ENCODE peak calls at places on chromosomes 5 and 9, in eight cellular contexts. U is breast epithelium, D is spleen, C is adrenal gland, A is tibial nerve, Q is heart left ventricle, K is K562, W is sigmoid colon. P is an unnamed sample.

GRCh38 chr9:4973902-4974301 is 11.2 kb upstream of the JAK2 start:
- DNase-seq in U (no peak), D (no peak), C (no peak), A (no peak), Q (no peak), K (no peak), W (no peak), P (no peak)

GRCh38 chr5:88545348-88545747 is 276.7 kb upstream of the TMEM161B start:
- DNase-seq in U (no peak), D (no peak), C (no peak), A (no peak), Q (no peak), K (no peak), W (no peak), P (no peak)

GRCh38 chr9:136020206-136020605 is 59.0 kb upstream of the UBAC1 start:
- DNase-seq in U (no peak), D (peak; percentile 61), C (no peak), A (no peak), Q (no peak), K (no peak), W (peak; percentile 57), P (peak; percentile 9)

GRCh38 chr9:16022228-16022627 is 469.4 kb downstream of the CCDC171 start:
- DNase-seq in U (no peak), D (no peak), C (no peak), A (no peak), Q (no peak), K (no peak), W (no peak), P (no peak)

GRCh38 chr9:95854386-95855015 is 21.0 kb upstream of the ERCC6L2 start:
- DNase-seq in U (no peak), D (no peak), C (no peak), A (no peak), Q (no peak), K (no peak), W (no peak), P (no peak)

GRCh38 chr5:170420809-170421412 is 31.7 kb upstream of the KCNMB1 start:
- DNase-seq in U (peak; percentile 45), D (peak; percentile 58), C (peak; percentile 74), A (peak; percentile 91), Q (peak; percentile 62), K (peak; percentile 72), W (peak; percentile 85), P (peak; percentile 48)

GRCh38 chr5:72510610-72511121 is 3.5 kb upstream of the ZNF366 start:
- DNase-seq in U (peak; percentile 24), D (no peak), C (no peak), A (no peak), Q (peak; percentile 76), K (no peak), W (peak; percentile 70), P (peak; percentile 49)

GRCh38 chr9:10080012-10080411 is 532.8 kb downstream of the PTPRD start:
- DNase-seq in U (no peak), D (no peak), C (no peak), A (no peak), Q (no peak), K (no peak), W (no peak), P (no peak)

GRCh38 chr9:115997923-115998322 is 155.7 kb upstream of the PAPPA start:
- DNase-seq in U (no peak), D (no peak), C (no peak), A (no peak), Q (no peak), K (no peak), W (no peak), P (peak; percentile 20)

GRCh38 chr5:110769282-110769681 is 30.5 kb downstream of the SLC25A46 start:
- DNase-seq in U (no peak), D (no peak), C (no peak), A (no peak), Q (no peak), K (no peak), W (no peak), P (peak; percentile 18)

GRCh38 chr5:53239301-53239990 is 129.9 kb upstream of the MOCS2 start:
- DNase-seq in U (no peak), D (no peak), C (no peak), A (no peak), Q (no peak), K (no peak), W (no peak), P (no peak)

GRCh38 chr9:6184749-6185645 is 30.6 kb upstream of the IL33 start:
- DNase-seq in U (no peak), D (no peak), C (no peak), A (peak; percentile 41), Q (peak; percentile 60), K (no peak), W (no peak), P (peak; percentile 46)

GRCh38 chr5:115351356-115352195 is 55.1 kb upstream of the CCDC112 start:
- DNase-seq in U (no peak), D (no peak), C (no peak), A (no peak), Q (no peak), K (no peak), W (no peak), P (no peak)

GRCh38 chr9:111895996-111896941 is at the start of gene UGCG:
- DNase-seq in U (peak; percentile 81), D (peak; percentile 98), C (peak; percentile 88), A (peak; percentile 73), Q (peak; percentile 91), K (peak; percentile 94), W (peak; percentile 91), P (peak; percentile 82)
- TF ChIP-seq POLR2A in U (peak; percentile 89), D (peak; percentile 86), C (peak; percentile 98), A (peak; percentile 93), Q (peak; percentile 97), K (peak; percentile 93), W (peak; percentile 77), P (peak; percentile 99)

GRCh38 chr9:79254900-79255651 is 316.7 kb upstream of the TLE4 start:
- DNase-seq in U (no peak), D (no peak), C (no peak), A (no peak), Q (no peak), K (no peak), W (no peak), P (no peak)

GRCh38 chr9:79255681-79256080 is 316.1 kb upstream of the TLE4 start:
- DNase-seq in U (no peak), D (no peak), C (no peak), A (no peak), Q (no peak), K (no peak), W (no peak), P (no peak)

GRCh38 chr9:79257215-79257614 is 314.6 kb upstream of the TLE4 start:
- DNase-seq in U (no peak), D (no peak), C (no peak), A (no peak), Q (no peak), K (no peak), W (no peak), P (no peak)

GRCh38 chr9:79256691-79257213 is 315.0 kb upstream of the TLE4 start:
- DNase-seq in U (no peak), D (no peak), C (no peak), A (no peak), Q (no peak), K (no peak), W (no peak), P (no peak)

DNA sequence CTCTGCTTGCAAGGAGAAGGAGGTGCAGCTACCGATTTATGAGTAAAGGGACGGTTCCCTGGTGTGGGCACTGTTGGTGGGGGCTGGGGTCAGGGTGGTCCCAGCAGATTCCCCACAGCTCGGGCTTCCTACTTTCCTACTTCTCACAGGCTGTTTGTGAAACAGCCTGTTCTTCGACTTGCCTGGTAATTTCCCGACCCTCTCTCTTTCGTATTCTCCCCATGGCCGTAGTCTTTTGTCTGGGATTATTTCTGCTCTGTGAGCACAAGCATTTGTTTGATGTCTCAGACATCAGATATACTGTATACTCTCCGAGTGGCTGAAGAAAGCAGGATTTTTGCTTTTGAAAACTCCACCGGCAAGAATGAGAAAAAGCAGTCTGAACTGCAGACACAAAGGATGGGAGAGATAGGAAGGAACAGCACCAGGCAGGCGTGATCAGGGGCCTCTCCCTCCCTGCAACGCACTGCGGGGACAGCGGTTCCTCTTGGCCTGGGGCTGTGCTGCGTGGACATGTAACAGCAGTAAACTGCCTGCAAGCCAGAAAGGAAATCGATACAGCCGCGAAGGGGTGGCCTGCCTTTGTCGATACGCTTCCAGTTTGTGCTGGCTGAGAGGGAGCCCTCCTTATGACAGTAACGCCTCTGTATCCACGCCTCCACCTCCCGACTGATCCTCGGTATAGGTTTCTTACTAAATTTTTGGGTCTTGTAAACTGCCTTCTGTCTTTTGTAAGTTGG is 313.9 kb upstream of the TLE4 start:
- DNase-seq in U (no peak), D (no peak), C (no peak), A (no peak), Q (no peak), K (no peak), W (no peak), P (no peak)
- H3K27me3 ChIP-seq in U (no peaks in the 10 kb centered on the region), D (peaks cover 54% of the 10 kb centered on the region), C (no peaks in the 10 kb centered on the region), A (peaks cover 29% of the 10 kb centered on the region), Q (peaks cover 4% of the 10 kb centered on the region), K (no peaks in the 10 kb centered on the region), W (peaks cover 30% of the 10 kb centered on the region), P (no peaks in the 10 kb centered on the region)

DNA sequence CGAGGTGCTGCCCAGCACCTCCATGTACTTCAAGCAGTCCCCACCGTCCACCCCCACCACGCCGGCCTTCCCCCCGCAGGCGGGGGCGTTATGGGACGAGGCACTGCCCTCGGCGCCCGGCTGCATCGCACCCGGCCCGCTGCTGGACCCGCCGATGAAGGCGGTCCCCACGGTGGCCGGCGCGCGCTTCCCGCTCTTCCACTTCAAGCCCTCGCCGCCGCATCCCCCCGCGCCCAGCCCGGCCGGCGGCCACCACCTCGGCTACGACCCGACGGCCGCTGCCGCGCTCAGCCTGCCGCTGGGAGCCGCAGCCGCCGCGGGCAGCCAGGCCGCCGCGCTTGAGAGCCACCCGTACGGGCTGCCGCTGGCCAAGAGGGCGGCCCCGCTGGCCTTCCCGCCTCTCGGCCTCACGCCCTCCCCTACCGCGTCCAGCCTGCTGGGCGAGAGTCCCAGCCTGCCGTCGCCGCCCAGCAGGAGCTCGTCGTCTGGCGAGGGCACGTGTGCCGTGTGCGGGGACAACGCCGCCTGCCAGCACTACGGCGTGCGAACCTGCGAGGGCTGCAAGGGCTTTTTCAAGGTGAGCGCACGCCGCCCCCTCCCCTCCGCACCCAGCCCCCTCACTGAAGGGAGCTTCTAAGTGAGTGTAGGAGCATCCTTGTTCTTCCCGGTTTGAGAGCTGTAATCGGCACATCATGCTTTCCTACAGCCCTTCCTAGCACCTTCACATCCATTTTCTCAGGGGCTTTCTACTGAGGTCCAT is 6.9 kb downstream of the NR4A3 start:
- DNase-seq in U (no peak), D (no peak), C (no peak), A (no peak), Q (no peak), K (no peak), W (no peak), P (no peak)
- TF ChIP-seq POLR2A in U (no peak), D (no peak), C (no peak), A (no peak), Q (no peak), K (no peak), W (no peak), P (no peak)

DNA sequence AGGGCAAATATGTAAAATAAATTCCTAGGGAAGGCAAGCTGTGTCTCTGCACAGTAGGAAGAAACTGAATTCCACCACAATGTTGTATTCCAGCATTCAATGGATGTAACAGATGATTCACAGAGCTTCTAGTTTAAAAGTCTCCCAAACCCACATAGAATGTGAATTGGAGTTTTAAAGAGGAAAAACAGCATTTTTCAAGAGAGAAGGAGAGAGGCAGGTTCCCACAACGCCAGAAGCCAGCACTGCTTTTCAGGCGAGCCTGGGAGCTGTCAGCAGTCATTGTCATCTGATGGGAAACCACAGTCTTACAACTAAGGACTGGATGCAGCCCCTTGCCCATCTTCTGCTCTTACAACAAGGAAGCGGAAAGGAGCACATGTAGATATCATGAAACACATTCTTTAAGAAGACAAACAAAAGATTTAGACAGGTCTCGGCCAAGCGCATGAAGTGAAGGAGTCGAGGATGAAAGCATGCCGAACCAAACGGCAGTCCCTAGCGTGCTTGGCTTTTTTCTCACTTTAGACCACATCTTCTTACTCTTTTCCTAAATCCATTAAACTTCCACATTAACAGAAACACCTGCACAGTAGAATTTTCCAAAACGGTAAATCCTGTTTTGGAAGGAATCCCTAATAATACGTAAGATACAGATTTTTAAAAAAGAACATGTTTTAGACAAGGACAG is 611 bp downstream of the DIRAS2 start:
- DNase-seq in U (no peak), D (no peak), C (no peak), A (no peak), Q (no peak), K (no peak), W (no peak), P (no peak)
- H3K27me3 ChIP-seq in U (no peaks in the 10 kb centered on the region), D (peaks cover 66% of the 10 kb centered on the region), C (peaks cover 48% of the 10 kb centered on the region), A (peaks cover 33% of the 10 kb centered on the region), Q (peaks cover 5% of the 10 kb centered on the region), K (no peaks in the 10 kb centered on the region), W (peaks cover 29% of the 10 kb centered on the region), P (no peaks in the 10 kb centered on the region)